ENCODE peak calls at places on chromosomes 1 and 21, in five cellular contexts. P, B, E, Z and W are unnamed samples.

GRCh38 chr1:45569962-45570581 is 13.8 kb upstream of the NASP start:
- DNase-seq in Z (no peak), P (peak; percentile 87), E (peak; percentile 68), B (peak; percentile 65), W (peak; percentile 35)

GRCh38 chr1:26290416-26291261 is 10.8 kb downstream of the SH3BGRL3 start:
- DNase-seq in E (no peak), Z (no peak), P (peak; percentile 41), B (no peak), W (no peak)

GRCh38 chr1:212293579-212293978 is 8.4 kb downstream of the PPP2R5A start:
- DNase-seq in E (no peak), B (no peak), P (peak; percentile 54), Z (no peak), W (no peak)

GRCh38 chr1:225950905-225951351 is 9.9 kb upstream of the LEFTY2 start:
- DNase-seq in P (peak; percentile 77), E (peak; percentile 80), B (no peak), Z (no peak), W (no peak)

GRCh38 chr1:11944358-11944981 is 10.0 kb downstream of the PLOD1 start:
- DNase-seq in Z (no peak), B (no peak), E (no peak), P (peak; percentile 57), W (no peak)

GRCh38 chr21:15932681-15933200 is 203.0 kb downstream of the USP25 start:
- DNase-seq in E (no peak), P (no peak), B (no peak), Z (no peak), W (no peak)

GRCh38 chr1:171226757-171227370 is 21.4 kb upstream of the FMO1 start:
- DNase-seq in B (peak; percentile 45), E (peak; percentile 40), P (peak; percentile 91), Z (peak; percentile 11), W (peak; percentile 43)

GRCh38 chr1:46551597-46552095 is at the start of gene KNCN:
- DNase-seq in E (no peak), P (no peak), Z (no peak), B (no peak), W (no peak)

GRCh38 chr1:200780545-200781444 is 42.1 kb downstream of the CAMSAP2 start:
- DNase-seq in E (no peak), B (no peak), Z (peak; percentile 61), P (peak; percentile 31), W (no peak)

GRCh38 chr1:235557495-235557894 is 53.2 kb upstream of the B3GALNT2 start:
- DNase-seq in P (peak; percentile 78), Z (no peak), B (no peak), E (peak; percentile 57), W (no peak)

GRCh38 chr1:14795589-14795988 is 197.1 kb downstream of the KAZN start:
- DNase-seq in B (no peak), Z (no peak), P (no peak), E (no peak), W (no peak)

GRCh38 chr21:41659791-41660560 is 106.9 kb downstream of the RIPK4 start:
- DNase-seq in Z (no peak), P (no peak), E (peak; percentile 28), B (peak; percentile 29), W (peak; percentile 63)

GRCh38 chr21:41640756-41641509 is 125.9 kb downstream of the RIPK4 start:
- DNase-seq in Z (no peak), P (no peak), E (no peak), B (no peak), W (no peak)

GRCh38 chr21:36337099-36337509 is 17.1 kb downstream of the MORC3 start:
- DNase-seq in E (peak; percentile 41), P (no peak), B (no peak), Z (no peak), W (peak; percentile 73)

GRCh38 chr1:44655609-44656008 is 18.7 kb downstream of the TMEM53 start:
- DNase-seq in E (peak; percentile 62), P (peak; percentile 76), B (peak; percentile 34), Z (no peak), W (peak; percentile 33)

GRCh38 chr1:184866991-184867788 is 107.1 kb downstream of the NIBAN1 start:
- DNase-seq in B (no peak), Z (peak; percentile 79), E (no peak), P (no peak), W (no peak)

GRCh38 chr1:66302810-66303209 is 231.1 kb upstream of the SGIP1 start:
- DNase-seq in Z (no peak), P (no peak), B (no peak), E (no peak), W (no peak)

GRCh38 chr1:94384485-94385353 is 33.5 kb upstream of the ABCD3 start:
- DNase-seq in B (peak; percentile 83), P (no peak), Z (no peak), E (no peak), W (peak; percentile 0)

GRCh38 chr1:99240621-99241020 is 23.7 kb upstream of the PLPPR4 start:
- DNase-seq in E (no peak), Z (no peak), P (no peak), B (no peak), W (no peak)

GRCh38 chr1:203200059-203200553 is 13.6 kb upstream of the CHI3L1 start:
- DNase-seq in Z (no peak), E (no peak), B (peak; percentile 32), P (no peak), W (no peak)

DNA sequence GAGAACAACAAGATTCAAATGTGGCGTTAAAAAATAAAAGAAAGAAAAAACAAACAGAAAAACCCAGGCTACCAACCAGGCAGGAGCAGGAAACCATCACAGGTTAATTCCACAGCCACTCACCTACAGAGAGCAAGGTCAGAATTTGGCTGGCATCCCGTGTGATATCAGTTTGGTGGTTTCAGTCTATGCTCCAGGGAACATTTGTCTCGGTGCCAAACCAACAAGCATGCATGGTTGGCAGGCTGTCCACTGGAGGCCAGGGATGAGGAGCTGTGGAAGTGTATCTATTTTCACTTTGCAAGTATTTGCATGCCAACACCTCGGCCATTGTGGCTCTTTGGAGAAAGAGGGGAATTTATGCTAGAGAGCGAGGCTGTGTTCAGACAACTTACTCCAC is 53.1 kb upstream of the PROX1 start:
- DNase-seq in B (no peak), E (no peak), P (no peak), Z (no peak), W (no peak)
- TF ChIP-seq JUNB in B (no peak), E (no peak), P (no peak), Z (no peak), W (no peak)

DNA sequence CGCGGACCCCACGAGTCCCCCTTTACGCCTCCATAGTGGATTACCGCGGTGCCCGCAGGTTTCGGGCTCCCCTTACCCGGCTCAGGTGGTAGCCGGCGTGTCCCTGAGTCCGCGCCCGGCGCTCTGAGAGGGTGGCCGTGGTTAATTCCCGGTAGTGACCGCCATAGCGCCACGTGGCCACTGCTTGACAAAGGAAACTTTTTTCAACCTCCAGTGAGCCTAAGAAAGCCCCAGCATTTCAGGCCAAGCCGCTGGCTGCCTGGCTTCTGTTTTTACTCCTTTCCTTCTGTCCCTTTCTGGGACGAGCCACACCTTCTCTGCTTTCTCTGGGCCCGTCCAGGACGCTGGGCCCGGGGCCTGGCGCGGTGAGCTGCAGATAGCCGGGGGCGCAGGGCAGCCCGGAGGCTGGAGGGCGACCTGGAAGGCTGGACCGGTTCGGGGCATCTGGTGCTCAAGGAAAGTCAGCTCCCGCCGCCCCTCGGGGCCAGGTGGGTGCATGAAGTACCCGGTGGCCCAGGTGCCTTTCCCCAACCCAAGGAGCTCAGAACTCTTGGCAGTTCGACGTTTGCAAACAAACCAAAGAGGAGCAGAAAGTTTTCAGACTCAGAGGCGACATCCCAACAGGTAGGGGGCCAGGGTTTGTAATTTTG is 540 bp upstream of the C1orf198 start:
- DNase-seq in Z (no peak), B (peak; percentile 41), P (peak; percentile 84), E (no peak), W (peak; percentile 65)
- TF ChIP-seq JUNB in Z (no peak), B (no peak), P (no peak), E (no peak), W (no peak)

DNA sequence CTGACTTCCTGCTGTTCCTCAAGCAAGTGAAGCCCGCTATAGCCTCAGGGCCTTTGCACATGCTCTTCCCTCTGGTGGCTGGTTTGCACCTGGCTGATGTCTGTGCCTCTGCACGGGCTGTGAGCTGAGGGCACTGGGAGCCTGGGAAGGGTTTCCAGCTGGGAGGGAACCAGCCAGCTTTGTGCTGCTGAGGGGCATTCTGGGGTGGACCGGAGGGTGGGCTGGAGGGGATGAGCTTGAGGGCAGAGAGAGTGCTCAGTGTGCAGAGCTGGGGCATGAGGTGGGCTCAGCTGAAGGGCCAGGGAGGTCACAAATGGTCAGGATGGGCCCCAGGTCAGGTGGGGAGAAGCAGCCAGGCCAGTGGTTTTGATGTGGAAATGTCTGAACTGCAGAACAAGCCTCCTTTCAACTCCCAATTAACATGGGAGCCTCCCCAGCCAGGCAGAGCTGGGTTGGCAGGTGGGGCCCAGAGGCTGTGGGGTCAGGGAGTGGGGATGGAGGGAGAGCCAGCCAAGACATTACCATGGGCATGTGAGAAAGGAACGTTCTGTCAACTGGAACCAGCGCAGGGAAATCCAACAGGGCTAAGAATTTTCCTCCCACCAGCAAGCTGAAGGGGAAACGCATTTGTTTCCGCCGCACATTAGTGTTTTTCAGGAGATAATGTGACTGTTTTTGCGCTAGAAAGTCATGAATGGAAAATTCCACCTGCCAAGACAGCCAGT is 305.5 kb downstream of the MATN1 start:
- DNase-seq in B (no peak), P (no peak), E (no peak), Z (no peak), W (no peak)
- TF ChIP-seq JUNB in B (no peak), P (no peak), E (no peak), Z (no peak), W (no peak)

GRCh38 chr1:8239306-8240023 is 78.4 kb upstream of the SLC45A1 start:
- DNase-seq in Z (no peak), B (peak; percentile 94), P (peak; percentile 70), E (no peak), W (peak; percentile 58)
- TF ChIP-seq JUNB in Z (no peak), B (no peak), P (no peak), E (no peak), W (no peak)

DNA sequence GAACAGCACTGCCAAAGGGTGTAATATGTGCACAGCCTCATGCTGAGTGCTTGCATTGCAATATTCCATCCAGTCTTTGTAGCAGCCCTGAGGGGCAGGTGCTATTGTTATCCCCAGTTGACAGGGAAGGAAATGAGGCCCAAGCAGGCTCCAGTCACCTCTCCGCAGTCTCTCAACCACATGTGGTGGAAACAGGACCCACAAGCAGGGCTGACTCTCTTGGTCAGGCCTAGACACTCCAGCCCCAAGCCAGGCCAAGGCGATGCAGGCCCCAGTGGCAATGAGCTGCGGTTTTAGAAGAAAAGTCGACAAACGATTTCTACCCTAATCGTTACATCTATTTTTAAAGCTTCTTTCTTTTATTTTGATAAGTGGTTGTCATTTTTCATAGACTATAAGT is 52.6 kb upstream of the GADD45A start:
- DNase-seq in B (no peak), E (no peak), P (no peak), Z (no peak), W (no peak)
- TF ChIP-seq JUNB in B (no peak), E (no peak), P (no peak), Z (no peak), W (no peak)

DNA sequence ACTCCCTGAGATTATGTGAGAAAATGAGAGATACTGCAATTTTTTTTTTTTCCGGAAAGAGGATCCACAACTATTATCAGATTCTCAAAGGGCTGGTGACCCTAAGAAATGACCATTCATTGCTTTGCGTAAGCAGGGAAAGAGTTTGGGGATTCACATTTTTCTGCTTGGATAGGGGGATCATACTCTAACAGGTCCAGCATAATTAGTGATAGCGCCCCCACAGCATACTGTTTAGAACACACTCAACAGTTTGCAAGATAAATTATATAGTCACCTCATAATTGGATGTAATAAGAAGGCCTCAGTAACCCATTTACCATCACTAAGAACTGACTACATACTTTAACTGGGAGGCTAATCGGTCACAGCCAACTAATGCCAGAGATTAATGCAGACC is 1.9 kb downstream of the CCT3 start:
- DNase-seq in Z (no peak), E (peak; percentile 36), B (no peak), P (peak; percentile 65), W (no peak)
- TF ChIP-seq JUNB in Z (no peak), E (no peak), B (no peak), P (no peak), W (no peak)